ENCODE peak calls at places on chromosomes 16 and 17, in eight cellular contexts. P is cardiac muscle cell, F is lower leg skin, Q is mucosa of descending colon, V is A549, C is AG10803, K is hepatocyte, S is skeletal muscle cell. H is an unnamed sample.
A peak's percentile ranks its signal among the peaks of the same experiment; 100 is the strongest.

GRCh38 chr17:6523330-6523729 is 33.0 kb downstream of the PITPNM3 start:
- DNase-seq in S (no peak), P (no peak), C (no peak), V (peak; percentile 74), Q (no peak), K (peak; percentile 78), F (no peak), H (peak; percentile 73)

GRCh38 chr17:73291260-73291801 is 20.5 kb downstream of the CDC42EP4 start:
- DNase-seq in F (peak; percentile 76), Q (peak; percentile 83), K (no peak), C (peak; percentile 91), P (no peak), V (peak; percentile 65), S (peak; percentile 70), H (peak; percentile 89)

GRCh38 chr16:23506606-23506994 is 3.7 kb downstream of the GGA2 start:
- DNase-seq in F (no peak), S (no peak), V (no peak), Q (no peak), C (no peak), P (no peak), K (no peak), H (no peak)

GRCh38 chr16:11742041-11742535 is 569 bp downstream of the TXNDC11 start:
- DNase-seq in S (no peak), C (no peak), Q (peak; percentile 81), V (peak; percentile 39), K (no peak), F (peak; percentile 43), P (no peak), H (peak; percentile 88)

GRCh38 chr16:17466876-17467275 is 3.9 kb downstream of the XYLT1 start:
- DNase-seq in V (no peak), Q (no peak), P (no peak), K (no peak), S (no peak), F (no peak), C (no peak), H (no peak)

GRCh38 chr16:10681310-10682308 is 13.1 kb downstream of the TEKT5 start:
- DNase-seq in Q (no peak), K (no peak), F (no peak), P (no peak), C (no peak), V (no peak), S (no peak), H (no peak)

GRCh38 chr17:64037802-64038201 is 17.4 kb upstream of the ICAM2 start:
- DNase-seq in V (no peak), C (no peak), K (no peak), Q (no peak), S (no peak), F (no peak), P (no peak), H (no peak)

GRCh38 chr16:67169642-67170167 is 633 bp upstream of the NOL3 start:
- DNase-seq in P (peak; percentile 76), V (peak; percentile 50), Q (peak; percentile 68), K (peak; percentile 69), C (no peak), F (no peak), S (no peak), H (no peak)

GRCh38 chr16:69078073-69078472 is 27.4 kb upstream of the HAS3 start:
- DNase-seq in C (no peak), V (no peak), P (no peak), K (no peak), Q (no peak), F (no peak), S (no peak), H (peak; percentile 12)

GRCh38 chr17:64019486-64020067 is 856 bp downstream of the ICAM2 start:
- DNase-seq in F (no peak), K (no peak), C (no peak), Q (no peak), S (no peak), V (no peak), P (no peak), H (no peak)

DNA sequence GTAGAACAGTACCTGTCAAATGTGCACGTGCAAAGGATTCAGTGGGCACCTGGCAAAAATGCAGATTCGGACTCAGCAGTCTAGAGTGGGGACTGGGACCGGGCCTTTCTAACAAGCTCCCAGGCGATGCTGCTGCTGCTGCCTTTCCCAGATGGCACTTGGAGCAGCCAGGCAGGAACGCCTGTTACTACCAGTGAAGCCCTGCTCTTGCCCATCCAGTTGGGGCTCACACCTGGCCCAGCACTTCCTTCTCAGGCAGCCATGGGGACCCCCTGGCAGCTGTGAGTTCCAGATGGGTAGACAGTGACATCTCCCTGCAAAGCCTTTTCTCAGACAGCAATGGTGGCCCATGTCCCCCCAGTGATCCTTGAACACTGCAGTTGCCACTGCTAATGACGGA is 30.4 kb downstream of the KDM8 start:
- DNase-seq in V (no peak), Q (no peak), P (no peak), F (no peak), S (no peak), C (no peak), K (no peak), H (no peak)
- H3K4me3 ChIP-seq in V (no peak overlapping the region), Q (no peak overlapping the region), P (no peak overlapping the region), F (no peak overlapping the region), S (no peak overlapping the region), C (no peak overlapping the region), K (no peak overlapping the region), H (no peak overlapping the region)

DNA sequence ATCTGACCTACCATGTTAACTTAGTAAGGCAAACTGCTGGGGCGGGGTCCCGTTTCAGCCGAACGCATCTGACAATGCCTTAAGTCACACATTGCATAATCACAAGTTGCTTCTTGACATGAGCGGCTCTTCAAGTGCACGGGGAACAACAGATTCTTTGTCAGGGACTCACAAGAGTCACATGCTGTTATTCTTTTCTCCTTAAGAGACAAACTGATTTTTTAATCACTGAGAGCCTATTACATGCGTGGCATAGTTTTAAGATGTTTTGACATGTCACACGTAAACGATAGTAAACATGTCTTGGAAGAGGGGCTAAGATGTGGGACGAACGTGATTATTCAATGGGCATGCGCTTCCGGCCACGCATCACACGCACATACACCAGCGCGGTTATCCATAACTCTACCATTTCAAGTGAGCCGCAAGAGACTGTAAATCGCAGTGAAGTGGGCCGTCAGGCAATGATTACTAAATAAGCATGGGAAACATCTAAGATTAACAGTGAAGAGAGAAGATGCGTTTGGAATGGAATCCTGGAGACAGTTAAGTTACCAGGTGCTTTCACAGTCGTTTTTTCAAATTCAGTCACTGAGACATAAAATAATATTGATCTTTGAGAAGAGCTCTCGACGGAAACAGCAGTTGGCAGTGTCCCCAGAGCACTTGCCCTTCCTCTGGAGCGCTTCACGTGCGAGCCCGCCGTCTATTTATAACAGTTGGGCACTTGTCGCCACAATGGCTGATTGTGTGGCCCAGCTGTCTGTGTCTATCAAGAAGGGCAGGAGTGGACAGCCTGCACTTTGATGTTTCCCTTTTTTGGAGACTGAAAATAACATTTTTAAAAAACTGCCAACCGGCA is 63.2 kb downstream of the ADCY9 start:
- DNase-seq in K (no peak), C (peak; percentile 92), V (no peak), Q (peak; percentile 71), F (peak; percentile 81), P (peak; percentile 63), S (no peak), H (no peak)
- H3K4me3 ChIP-seq in K (no peak overlapping the region), C (peak overlapping the region; percentile 49), V (no peak overlapping the region), Q (no peak overlapping the region), F (no peak overlapping the region), P (no peak overlapping the region), S (no peak overlapping the region), H (no peak overlapping the region)

GRCh38 chr17:71147906-71148305 is 972.9 kb upstream of the SOX9 start:
- DNase-seq in S (no peak), K (no peak), F (no peak), Q (no peak), C (no peak), P (no peak), V (no peak), H (no peak)

GRCh38 chr17:71145486-71145885 is 975.3 kb upstream of the SOX9 start:
- DNase-seq in P (no peak), F (no peak), S (no peak), Q (no peak), V (no peak), C (peak; percentile 15), K (no peak), H (no peak)

GRCh38 chr17:71149607-71150006 is 971.2 kb upstream of the SOX9 start:
- DNase-seq in P (no peak), V (no peak), F (no peak), S (no peak), K (no peak), C (no peak), Q (no peak), H (no peak)
- H3K4me3 ChIP-seq in P (no peak overlapping the region), V (no peak overlapping the region), F (no peak overlapping the region), S (no peak overlapping the region), K (no peak overlapping the region), C (no peak overlapping the region), Q (no peak overlapping the region), H (no peak overlapping the region)

GRCh38 chr17:49001671-49002070 is 4.5 kb downstream of the IGF2BP1 start:
- DNase-seq in K (peak; percentile 1), V (no peak), P (no peak), Q (no peak), C (no peak), S (no peak), F (no peak), H (no peak)
- H3K4me3 ChIP-seq in K (peak overlapping the region; percentile 87), V (peak overlapping the region; percentile 60), P (peak overlapping the region; percentile 96), Q (no peak overlapping the region), C (no peak overlapping the region), S (peak overlapping the region; percentile 90), F (no peak overlapping the region), H (no peak overlapping the region)

GRCh38 chr17:42775534-42776098 is 2.4 kb downstream of the VPS25 start:
- DNase-seq in C (no peak), P (no peak), K (no peak), V (no peak), F (no peak), S (no peak), Q (no peak), H (peak; percentile 10)
- H3K4me3 ChIP-seq in C (no peak overlapping the region), P (no peak overlapping the region), K (no peak overlapping the region), V (no peak overlapping the region), F (no peak overlapping the region), S (no peak overlapping the region), Q (no peak overlapping the region), H (no peak overlapping the region)

DNA sequence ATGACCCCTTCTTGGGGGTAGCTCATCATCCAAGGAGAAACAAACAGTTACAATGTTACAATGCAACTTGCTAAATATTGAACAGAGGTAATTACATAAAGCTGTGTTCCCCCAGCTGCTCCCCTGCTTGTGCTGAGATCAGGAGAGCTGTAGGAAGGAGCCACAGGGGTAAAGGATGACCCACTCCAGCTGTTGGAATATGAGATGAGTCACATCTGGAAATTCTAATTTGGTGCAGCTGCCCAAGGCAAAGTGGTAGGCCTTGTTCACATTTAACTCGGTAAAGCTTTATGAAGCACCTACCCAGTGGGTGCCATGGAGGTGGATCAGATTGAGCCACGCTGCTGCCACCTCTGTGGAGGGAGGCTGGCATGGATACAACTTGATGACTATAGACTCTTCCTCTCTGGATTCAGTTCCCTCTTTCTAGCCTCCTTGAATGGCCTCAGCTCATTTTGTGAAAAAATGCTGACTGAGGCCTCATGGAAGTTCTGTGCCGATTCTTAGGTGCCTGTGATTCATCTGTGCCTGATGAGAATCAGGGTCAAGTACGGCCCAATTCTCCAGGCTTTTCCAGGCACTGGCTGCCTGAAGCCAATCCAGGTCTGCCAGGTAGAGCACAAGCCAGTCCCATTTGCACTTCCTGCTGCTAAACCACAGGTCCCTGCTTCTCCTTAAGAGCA is 7.5 kb downstream of the ZNF689 start:
- DNase-seq in C (peak; percentile 48), P (no peak), S (no peak), V (no peak), Q (no peak), K (no peak), F (no peak), H (no peak)
- H3K4me3 ChIP-seq in C (no peak overlapping the region), P (no peak overlapping the region), S (no peak overlapping the region), V (no peak overlapping the region), Q (no peak overlapping the region), K (no peak overlapping the region), F (no peak overlapping the region), H (no peak overlapping the region)